ENCODE peak calls at places on chromosomes 1 and 21, in five cellular contexts. X, F, Q, R and J are unnamed samples.
A peak's percentile ranks its signal among the peaks of the same experiment; 100 is the strongest.

GRCh38 chr1:221487781-221488520 is 253.9 kb downstream of the DUSP10 start:
- DNase-seq in Q (no peak), X (no peak), F (peak; percentile 96), R (peak; percentile 88), J (peak; percentile 94)

GRCh38 chr1:208065862-208066261 is 154.9 kb upstream of the CD34 start:
- DNase-seq in Q (no peak), R (peak; percentile 51), X (no peak), F (no peak), J (no peak)

GRCh38 chr1:230515451-230516145 is 89.5 kb upstream of the PGBD5 start:
- DNase-seq in X (no peak), Q (no peak), F (no peak), R (no peak), J (no peak)

GRCh38 chr1:230863449-230863848 is 4.9 kb downstream of the C1orf198 start:
- DNase-seq in R (no peak), F (peak; percentile 69), X (no peak), Q (no peak), J (no peak)

GRCh38 chr21:46014828-46015227 is 33.3 kb downstream of the COL6A1 start:
- DNase-seq in R (no peak), X (no peak), Q (no peak), F (no peak), J (no peak)

GRCh38 chr1:153790282-153790995 is 15.2 kb downstream of the SLC27A3 start:
- DNase-seq in X (no peak), Q (peak; percentile 84), R (peak; percentile 59), F (no peak), J (no peak)

GRCh38 chr1:40300249-40300567 is 16.9 kb downstream of the COL9A2 start:
- DNase-seq in X (no peak), F (no peak), R (no peak), Q (no peak), J (no peak)

GRCh38 chr21:39006653-39007417 is 176.4 kb downstream of the PSMG1 start:
- DNase-seq in R (peak; percentile 54), F (no peak), Q (no peak), X (no peak), J (peak; percentile 54)

GRCh38 chr1:190479537-190479936 is 1.9 kb upstream of the BRINP3 start:
- DNase-seq in Q (no peak), X (no peak), F (no peak), R (no peak), J (peak; percentile 11)

GRCh38 chr1:20389551-20389950 is 96.5 kb downstream of the CAMK2N1 start:
- DNase-seq in X (no peak), F (no peak), R (no peak), Q (no peak), J (no peak)

GRCh38 chr1:54869173-54869851 is 17.7 kb downstream of the DHCR24 start:
- DNase-seq in F (peak; percentile 67), Q (no peak), R (no peak), X (no peak), J (no peak)

GRCh38 chr1:19765623-19766022 is 34.1 kb downstream of the TMCO4 start:
- DNase-seq in F (peak; percentile 94), Q (peak; percentile 86), X (no peak), R (peak; percentile 94), J (peak; percentile 79)

GRCh38 chr1:153636312-153636711 is 2.4 kb downstream of the CHTOP start:
- DNase-seq in R (no peak), F (no peak), X (no peak), Q (no peak), J (no peak)

GRCh38 chr1:229661022-229661877 is 35.2 kb downstream of the URB2 start:
- DNase-seq in R (peak; percentile 85), X (peak; percentile 57), F (peak; percentile 84), Q (peak; percentile 36), J (peak; percentile 89)

GRCh38 chr1:89575207-89575606 is 50.6 kb downstream of the LRRC8B start:
- DNase-seq in F (no peak), X (no peak), Q (no peak), R (no peak), J (no peak)

GRCh38 chr1:32736812-32737791 is 34.5 kb upstream of the SYNC start:
- DNase-seq in R (no peak), X (no peak), F (no peak), Q (no peak), J (no peak)

GRCh38 chr1:54965624-54966340 is 14.6 kb upstream of the TMEM61 start:
- DNase-seq in X (no peak), F (peak; percentile 51), R (peak; percentile 85), Q (no peak), J (peak; percentile 82)

GRCh38 chr1:28428012-28428411 is 58.5 kb downstream of the PHACTR4 start:
- DNase-seq in X (no peak), R (no peak), Q (no peak), F (no peak), J (no peak)

GRCh38 chr1:91712393-91712792 is 173.6 kb downstream of the TGFBR3 start:
- DNase-seq in Q (no peak), R (no peak), F (no peak), X (no peak), J (no peak)

GRCh38 chr1:201500670-201501120 is 6.2 kb downstream of the CSRP1 start:
- DNase-seq in X (no peak), R (no peak), Q (no peak), F (no peak), J (no peak)

GRCh38 chr1:20956272-20956671 is 169.2 kb upstream of the HP1BP3 start:
- DNase-seq in X (no peak), F (no peak), R (no peak), Q (no peak), J (peak; percentile 2)

GRCh38 chr1:78155121-78155520 is 109.4 kb downstream of the GIPC2 start:
- DNase-seq in F (no peak), X (no peak), R (no peak), Q (no peak), J (no peak)

GRCh38 chr21:20661745-20662470 is 336.3 kb upstream of the NCAM2 start:
- DNase-seq in X (no peak), R (peak; percentile 35), Q (no peak), F (no peak), J (no peak)

GRCh38 chr1:247747616-247748015 is 325 bp downstream of the OR14A2 start:
- DNase-seq in R (peak; percentile 20), X (no peak), Q (no peak), F (peak; percentile 72), J (peak; percentile 67)

GRCh38 chr21:28936036-28936435 is 56.6 kb downstream of the LTN1 start:
- DNase-seq in F (no peak), X (no peak), R (no peak), Q (no peak), J (no peak)

GRCh38 chr1:228317891-228318810 is 88.5 kb downstream of the TRIM11 start:
- DNase-seq in Q (no peak), X (no peak), R (no peak), F (no peak), J (no peak)

GRCh38 chr1:66137235-66137634 is 344.5 kb downstream of the PDE4B start:
- DNase-seq in R (no peak), F (no peak), X (no peak), Q (peak; percentile 16), J (no peak)

GRCh38 chr1:84768634-84769033 is 78.4 kb upstream of the SSX2IP start:
- DNase-seq in F (no peak), Q (no peak), R (no peak), X (no peak), J (no peak)